ENCODE peak calls at places on chromosomes 3 and 15, in six cellular contexts. R, V, Y, O, U and E are unnamed samples.

GRCh38 chr3:111910806-111911205 is 51.7 kb downstream of the PHLDB2 start:
- DNase-seq in R (no peak), Y (no peak), V (peak; percentile 86), U (no peak), O (no peak), E (no peak)

GRCh38 chr3:166362698-166363097 is 525.5 kb upstream of the BCHE start:
- DNase-seq in Y (no peak), V (no peak), U (no peak), R (no peak), O (no peak), E (no peak)

GRCh38 chr3:20055020-20055775 is 15.0 kb downstream of the KAT2B start:
- DNase-seq in Y (no peak), R (no peak), V (no peak), U (no peak), O (no peak), E (no peak)

GRCh38 chr15:69080203-69080957 is 65.9 kb downstream of the NOX5 start:
- DNase-seq in U (no peak), O (no peak), Y (no peak), V (no peak), R (no peak), E (peak; percentile 34)

GRCh38 chr3:10557783-10558373 is 52.5 kb upstream of the ATP2B2 start:
- DNase-seq in V (peak; percentile 37), O (no peak), U (no peak), R (peak; percentile 38), Y (no peak), E (no peak)

GRCh38 chr3:150370982-150371381 is 37.1 kb upstream of the TSC22D2 start:
- DNase-seq in R (no peak), Y (no peak), O (no peak), V (no peak), U (no peak), E (no peak)

GRCh38 chr3:149393355-149394165 is 16.1 kb upstream of the TM4SF1 start:
- DNase-seq in U (peak; percentile 15), Y (peak; percentile 61), V (peak; percentile 83), O (peak; percentile 81), R (peak; percentile 71), E (peak; percentile 74)

GRCh38 chr3:161305095-161305991 is 66.0 kb downstream of the SPTSSB start:
- DNase-seq in U (no peak), V (peak; percentile 27), Y (peak; percentile 18), O (no peak), R (peak; percentile 31), E (peak; percentile 27)

GRCh38 chr3:18288243-18288642 is 136.9 kb downstream of the SATB1 start:
- DNase-seq in V (no peak), O (no peak), U (no peak), Y (no peak), R (no peak), E (no peak)

GRCh38 chr3:187193181-187193580 is 4.1 kb upstream of the RTP1 start:
- DNase-seq in R (no peak), Y (no peak), V (no peak), O (no peak), U (no peak), E (no peak)

DNA sequence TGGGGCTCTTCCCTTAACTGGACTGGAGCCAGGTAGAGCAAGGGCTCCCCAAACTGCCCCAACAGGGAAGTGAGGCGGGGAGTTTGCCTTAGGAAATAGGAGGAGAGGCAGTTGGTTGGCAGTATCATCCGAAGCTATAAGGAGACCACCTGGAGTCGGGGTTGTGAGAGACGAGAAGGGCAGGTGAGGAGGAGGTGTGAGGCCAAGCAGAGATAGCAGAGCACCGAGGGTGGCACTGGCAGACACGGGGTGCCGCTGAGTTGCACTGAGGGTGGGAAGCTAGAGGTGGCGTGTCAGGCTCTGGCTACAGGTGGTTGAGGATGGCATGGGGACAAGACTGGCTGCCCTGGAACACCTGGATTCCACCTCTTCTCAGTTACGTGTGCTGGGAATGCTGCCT is 17.2 kb downstream of the RASGRF1 start:
- DNase-seq in U (no peak), Y (no peak), O (no peak), V (no peak), R (no peak), E (no peak)
- TF ChIP-seq BHLHE40 in U (no peak), Y (no peak), O (no peak), V (no peak), R (no peak), E (no peak)

GRCh38 chr3:31962801-31963205 is 18.3 kb downstream of the OSBPL10 start:
- DNase-seq in R (no peak), U (no peak), O (peak; percentile 52), Y (no peak), V (peak; percentile 20), E (no peak)
- TF ChIP-seq BHLHE40 in R (no peak), U (no peak), O (no peak), Y (no peak), V (no peak), E (no peak)

GRCh38 chr3:129503387-129504010 is 24.9 kb upstream of the RHO start:
- DNase-seq in O (no peak), Y (no peak), U (no peak), R (no peak), V (peak; percentile 57), E (no peak)

GRCh38 chr3:129504471-129505100 is 23.9 kb upstream of the RHO start:
- DNase-seq in O (no peak), Y (no peak), V (no peak), R (no peak), U (no peak), E (no peak)

GRCh38 chr3:129506272-129506742 is 22.1 kb upstream of the RHO start:
- DNase-seq in V (no peak), Y (no peak), O (no peak), R (no peak), U (no peak), E (no peak)

GRCh38 chr3:129505341-129505740 is 23.1 kb upstream of the RHO start:
- DNase-seq in Y (no peak), O (no peak), R (no peak), U (no peak), V (no peak), E (no peak)

DNA sequence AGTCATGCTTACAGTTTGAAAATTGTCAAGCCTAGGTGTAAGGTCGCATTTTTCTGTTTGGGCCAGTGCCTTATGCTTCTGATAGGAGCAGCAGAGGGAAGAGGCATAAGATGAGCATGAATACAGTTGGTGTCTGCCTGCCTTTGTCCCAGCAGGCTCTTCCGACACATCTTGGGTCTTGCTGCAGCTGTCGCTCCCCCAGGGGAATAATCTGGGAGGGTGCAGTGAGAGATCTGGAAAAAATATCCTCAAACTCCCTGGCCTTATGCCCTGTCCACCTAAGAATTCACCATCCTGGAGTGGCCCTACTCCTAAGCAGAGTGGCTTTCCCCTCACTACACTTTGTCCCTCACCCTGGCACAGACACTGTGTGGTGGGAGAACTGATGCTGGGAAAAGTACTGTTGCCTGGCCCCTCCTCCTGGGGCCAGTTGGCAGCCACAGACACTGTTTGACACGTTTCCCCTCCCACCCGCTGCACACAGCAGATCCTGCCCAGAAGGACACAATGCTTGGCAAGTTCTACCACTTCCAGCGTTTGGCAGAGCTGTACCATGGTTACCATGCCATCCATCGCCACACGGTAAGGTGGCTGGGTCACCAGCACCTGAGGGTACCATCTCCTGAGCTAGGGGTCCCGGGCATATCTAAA is 21.1 kb upstream of the RHO start:
- DNase-seq in R (no peak), Y (no peak), U (no peak), O (no peak), V (no peak), E (no peak)
- TF ChIP-seq BHLHE40 in R (no peak), Y (no peak), U (no peak), O (no peak), V (no peak), E (no peak)

GRCh38 chr3:6861331-6861988 is 545 bp downstream of the GRM7 start:
- DNase-seq in Y (no peak), U (no peak), O (no peak), V (no peak), R (no peak), E (no peak)

GRCh38 chr3:6860149-6860548 is 766 bp upstream of the GRM7 start:
- DNase-seq in V (no peak), R (no peak), O (no peak), Y (no peak), U (no peak), E (no peak)

GRCh38 chr3:6861989-6862879 is 1.3 kb downstream of the GRM7 start:
- DNase-seq in R (no peak), V (no peak), O (no peak), U (no peak), Y (no peak), E (no peak)

GRCh38 chr3:6860911-6861330 is at the start of gene GRM7:
- DNase-seq in V (no peak), R (no peak), U (no peak), Y (no peak), O (no peak), E (no peak)

DNA sequence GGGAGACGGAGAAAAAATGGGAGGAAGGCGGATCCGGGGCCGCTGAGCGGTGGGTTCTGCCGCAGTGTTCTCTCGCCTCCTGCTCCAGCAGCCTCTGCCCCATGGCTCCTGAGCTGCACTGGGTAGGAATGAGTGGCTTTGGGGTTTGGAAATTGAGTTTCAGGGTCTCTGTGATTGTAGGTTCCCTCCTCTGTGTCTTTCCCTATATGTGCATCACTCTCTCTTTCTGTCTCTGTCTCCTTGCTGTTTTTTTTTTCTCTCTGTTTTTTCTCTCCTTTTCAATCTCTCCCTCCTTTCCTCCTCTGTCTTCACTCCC is 1.9 kb downstream of the GRM7 start:
- DNase-seq in U (no peak), Y (no peak), R (no peak), V (no peak), O (no peak), E (no peak)
- TF ChIP-seq BHLHE40 in U (no peak), Y (no peak), R (no peak), V (no peak), O (no peak), E (no peak)

DNA sequence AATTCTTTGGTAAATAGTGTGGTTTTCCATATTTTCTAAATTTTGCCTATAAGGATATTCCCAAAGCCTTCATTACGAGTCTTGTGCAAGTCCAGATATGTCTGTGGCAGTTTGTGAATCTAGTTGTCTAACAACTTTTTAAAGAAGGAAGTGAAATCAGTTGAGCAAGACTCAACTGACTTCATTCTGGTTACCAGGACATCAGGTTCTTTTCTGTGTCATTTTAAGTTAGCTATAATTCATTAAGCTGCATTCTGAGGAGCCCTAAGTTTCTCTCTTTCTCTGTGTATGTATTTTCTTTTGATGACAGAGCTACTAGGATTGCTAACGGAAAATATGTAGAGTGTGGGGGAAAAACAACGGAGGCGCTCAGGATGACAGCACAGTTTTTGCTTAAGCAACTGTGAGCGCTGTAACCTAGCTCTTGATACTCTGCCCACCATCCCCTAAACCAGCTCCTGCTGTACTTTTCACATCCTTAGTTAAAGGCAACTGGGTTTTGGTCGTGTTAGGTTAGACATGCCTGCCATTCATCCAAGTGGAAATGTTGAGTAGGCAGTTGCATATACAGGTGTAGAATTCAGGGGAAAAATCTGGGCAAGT is 9.1 kb downstream of the MFSD1 start:
- DNase-seq in U (no peak), V (no peak), Y (no peak), R (no peak), O (no peak), E (no peak)
- TF ChIP-seq BHLHE40 in U (no peak), V (no peak), Y (no peak), R (no peak), O (no peak), E (no peak)